ENCODE peak calls at places on chromosomes 6 and 20, in five cellular contexts. Q is SK-N-SH, H is A549, T is HepG2, C is K562. O is an unnamed sample.

GRCh38 chr20:57505991-57506390 is 18.9 kb downstream of the CTCFL start:
- DNase-seq in Q (no peak), H (no peak), T (no peak), C (no peak), O (no peak)

GRCh38 chr6:156977527-156978291 is 200.5 kb downstream of the ARID1B start:
- DNase-seq in Q (no peak), H (no peak), T (no peak), C (no peak), O (no peak)

GRCh38 chr6:152463183-152463582 is 174.0 kb downstream of the SYNE1 start:
- DNase-seq in Q (no peak), H (no peak), T (no peak), C (no peak), O (no peak)

GRCh38 chr20:59331721-59332329 is 31.4 kb downstream of the EDN3 start:
- DNase-seq in Q (no peak), H (no peak), T (no peak), C (no peak), O (no peak)

GRCh38 chr6:62808575-62809293 is 402.5 kb upstream of the FKBP1C start:
- DNase-seq in Q (no peak), H (no peak), T (no peak), C (no peak), O (no peak)

GRCh38 chr6:24205020-24205492 is 79.0 kb downstream of the NRSN1 start:
- DNase-seq in Q (peak; percentile 36), H (peak; percentile 6), T (peak; percentile 59), C (peak; percentile 50), O (no peak)

GRCh38 chr20:4018015-4018748 is 2.8 kb upstream of the RNF24 start:
- DNase-seq in Q (no peak), H (no peak), T (no peak), C (peak; percentile 50), O (no peak)

GRCh38 chr20:58880994-58881752 is 28.7 kb downstream of the GNAS start:
- DNase-seq in Q (no peak), H (no peak), T (no peak), C (peak; percentile 40), O (no peak)

GRCh38 chr6:20367716-20368485 is 33.8 kb upstream of the E2F3 start:
- DNase-seq in Q (no peak), H (no peak), T (no peak), C (peak; percentile 20), O (no peak)

GRCh38 chr20:9969626-9970025 is 65.2 kb upstream of the ANKEF1 start:
- DNase-seq in Q (no peak), H (no peak), T (no peak), C (no peak), O (no peak)

GRCh38 chr20:9971746-9972145 is 63.0 kb upstream of the ANKEF1 start:
- DNase-seq in Q (no peak), H (no peak), T (no peak), C (no peak), O (no peak)

GRCh38 chr20:9963029-9963428 is 71.8 kb upstream of the ANKEF1 start:
- DNase-seq in Q (no peak), H (no peak), T (no peak), C (no peak), O (no peak)

DNA sequence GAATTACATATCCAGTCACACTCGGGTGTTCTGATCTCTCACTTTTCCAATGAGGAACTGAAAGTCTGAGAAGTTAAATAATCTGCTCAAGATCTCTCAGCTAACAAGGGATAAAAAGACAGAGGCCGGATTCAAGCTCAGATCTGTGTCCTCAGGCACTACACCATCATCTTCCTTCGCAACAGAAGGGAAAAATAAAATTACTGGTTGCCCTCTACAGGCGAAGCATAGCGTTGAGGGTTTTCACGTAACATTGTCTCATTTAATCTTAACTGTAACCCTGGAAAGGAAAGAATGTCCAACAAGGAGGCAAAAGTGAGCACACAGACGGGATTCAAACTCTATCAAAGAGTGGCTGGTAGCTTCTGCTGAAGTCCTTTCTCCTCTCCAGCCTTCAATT is 67.8 kb upstream of the ANKEF1 start:
- DNase-seq in Q (peak; percentile 30), H (peak; percentile 36), T (peak; percentile 13), C (peak; percentile 2), O (no peak)
- TF ChIP-seq USF2 in Q (no peak), H (no peak), T (no peak), C (no peak), O (no peak)

DNA sequence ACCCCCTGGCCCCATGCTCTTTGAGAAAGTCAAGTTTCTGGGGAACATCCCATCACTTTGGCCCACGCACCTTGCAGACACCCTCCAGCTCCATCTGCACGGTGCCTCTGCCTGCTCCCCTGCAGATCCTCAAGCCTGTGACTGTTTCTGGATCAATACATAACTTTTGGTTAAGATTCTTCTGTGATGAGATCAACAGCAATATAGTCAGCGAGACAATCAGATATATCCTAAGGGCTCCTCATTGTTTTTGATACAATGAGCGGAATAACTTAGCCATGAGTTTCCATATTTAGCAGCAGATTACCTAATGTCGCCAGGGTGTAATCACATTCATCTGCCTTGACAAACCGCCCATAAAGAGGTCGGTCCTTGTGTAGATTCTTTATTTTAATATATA is 109.3 kb upstream of the MTHFD1L start:
- DNase-seq in Q (no peak), H (no peak), T (no peak), C (no peak), O (no peak)
- TF ChIP-seq MAX in Q (no peak), H (no peak), T (no peak), C (no peak), O (no peak)

DNA sequence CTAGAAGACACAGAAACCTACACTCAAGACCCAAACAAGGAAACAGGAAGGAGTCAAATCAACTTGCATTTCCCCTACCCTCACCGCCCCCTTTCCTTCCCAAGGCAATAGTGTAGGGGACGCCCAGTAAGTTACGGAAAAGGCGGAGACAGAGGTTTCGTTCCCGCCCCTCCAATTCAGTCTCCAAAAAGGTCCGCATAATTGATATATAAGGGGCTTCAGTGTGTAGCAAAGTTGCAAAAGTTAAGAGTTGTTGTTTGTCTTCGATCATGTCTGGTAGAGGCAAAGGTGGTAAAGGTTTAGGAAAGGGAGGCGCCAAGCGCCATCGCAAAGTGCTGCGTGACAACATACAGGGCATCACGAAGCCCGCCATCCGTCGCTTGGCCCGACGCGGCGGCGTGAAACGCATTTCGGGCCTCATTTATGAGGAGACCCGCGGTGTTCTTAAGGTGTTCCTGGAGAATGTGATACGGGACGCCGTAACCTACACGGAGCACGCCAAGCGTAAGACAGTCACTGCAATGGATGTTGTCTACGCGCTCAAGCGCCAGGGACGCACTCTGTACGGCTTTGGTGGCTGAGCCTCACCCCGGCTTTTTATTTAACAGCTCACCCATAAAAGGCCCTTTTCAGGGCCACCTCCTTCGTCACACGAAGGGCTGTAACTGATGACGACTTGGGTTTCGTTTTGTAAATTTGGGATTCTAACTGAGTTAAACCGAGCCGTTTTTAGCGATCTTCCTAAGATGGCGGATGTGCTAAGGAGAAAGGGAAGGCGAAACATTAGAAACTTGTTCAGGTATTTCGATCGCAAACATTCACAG is 124.6 kb upstream of the BTN3A2 start:
- DNase-seq in Q (peak; percentile 59), H (no peak), T (no peak), C (no peak), O (peak; percentile 81)
- TF ChIP-seq USF2 in Q (no peak), H (no peak), T (no peak), C (no peak), O (peak; percentile 22)

DNA sequence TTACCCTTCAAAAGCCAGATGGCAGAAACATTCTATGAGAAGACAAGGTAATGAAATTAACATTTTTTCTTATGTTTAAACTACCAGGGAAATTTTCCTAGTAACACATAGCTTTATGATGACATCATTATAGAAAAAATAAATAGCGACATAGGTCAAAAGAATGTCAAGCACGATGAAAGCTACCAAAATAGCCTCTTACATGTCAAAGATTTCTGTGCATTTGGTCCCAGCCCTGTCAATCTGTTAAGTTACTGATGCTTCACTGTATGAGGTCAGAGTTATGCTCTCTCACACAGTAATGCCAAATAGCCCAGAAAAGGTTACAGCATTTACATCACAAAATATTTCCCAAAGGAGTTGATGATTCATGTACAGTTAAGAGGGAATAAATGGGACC is 199.8 kb upstream of the DEFB112 start:
- DNase-seq in Q (no peak), H (no peak), T (peak; percentile 4), C (no peak), O (no peak)
- TF ChIP-seq MAX in Q (no peak), H (no peak), T (no peak), C (no peak), O (no peak)

GRCh38 chr20:47785321-47785899 is at the start of gene SULF2:
- DNase-seq in Q (peak; percentile 77), H (no peak), T (no peak), C (no peak), O (peak; percentile 55)

GRCh38 chr20:47786763-47787107 is 1.5 kb upstream of the SULF2 start:
- DNase-seq in Q (no peak), H (no peak), T (no peak), C (no peak), O (no peak)

GRCh38 chr20:47784256-47784598 is 1.1 kb downstream of the SULF2 start:
- DNase-seq in Q (no peak), H (no peak), T (no peak), C (no peak), O (no peak)

GRCh38 chr20:47784599-47785320 is 521 bp downstream of the SULF2 start:
- DNase-seq in Q (peak; percentile 67), H (peak; percentile 80), T (peak; percentile 50), C (no peak), O (peak; percentile 44)

DNA sequence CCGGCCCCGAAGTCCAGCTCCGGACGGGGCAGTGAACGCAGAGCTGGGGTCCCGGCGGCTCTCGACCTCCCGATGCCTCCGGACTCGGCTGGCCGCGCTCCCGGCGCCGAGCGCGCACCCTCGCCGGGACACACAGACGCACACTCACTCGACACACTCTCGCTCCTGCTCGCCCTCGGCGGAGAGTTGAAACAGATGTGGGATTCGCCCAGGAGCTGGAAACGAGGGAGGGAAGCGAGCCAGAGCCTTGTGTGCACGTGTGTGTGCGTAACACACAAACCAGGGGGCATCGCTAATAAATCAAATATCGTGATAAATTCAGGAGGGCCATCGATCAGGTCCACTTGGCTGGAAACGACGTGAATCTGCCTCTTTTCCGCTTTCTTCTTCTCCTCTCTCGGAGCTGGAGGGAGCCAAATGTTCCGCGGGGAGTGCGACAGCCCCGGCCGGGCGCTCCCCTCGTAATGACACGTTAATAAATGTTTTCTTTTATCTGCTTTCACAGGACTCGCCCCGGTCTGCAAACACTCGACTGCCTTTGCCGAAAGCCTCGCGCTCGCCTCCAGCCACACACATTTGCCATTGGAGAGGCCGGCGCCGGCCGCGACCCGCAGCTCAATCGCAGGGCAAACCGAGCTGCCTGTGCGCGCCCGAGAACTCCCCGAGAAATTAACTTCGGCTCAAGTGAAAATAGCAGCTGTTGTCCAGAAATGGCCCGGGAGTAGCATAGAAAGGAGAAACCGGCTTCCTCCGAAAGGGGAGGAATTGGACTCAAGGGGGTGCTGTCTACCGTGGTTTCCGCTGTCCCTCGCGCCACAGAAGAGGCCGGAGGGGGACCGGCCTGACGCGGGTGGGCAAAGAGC is 850 bp upstream of the SULF2 start:
- DNase-seq in Q (peak; percentile 86), H (peak; percentile 80), T (peak; percentile 82), C (peak; percentile 35), O (peak; percentile 63)
- TF ChIP-seq USF2 in Q (no peak), H (no peak), T (no peak), C (no peak), O (no peak)

GRCh38 chr20:32613596-32614053 is 28.5 kb upstream of the NOL4L start:
- DNase-seq in Q (no peak), H (no peak), T (no peak), C (no peak), O (no peak)

GRCh38 chr20:32611286-32611685 is 26.2 kb upstream of the NOL4L start:
- DNase-seq in Q (no peak), H (no peak), T (no peak), C (no peak), O (no peak)

GRCh38 chr20:32614303-32614702 is 29.2 kb upstream of the NOL4L start:
- DNase-seq in Q (no peak), H (no peak), T (no peak), C (no peak), O (no peak)

GRCh38 chr20:32612351-32612750 is 27.2 kb upstream of the NOL4L start:
- DNase-seq in Q (no peak), H (no peak), T (no peak), C (no peak), O (no peak)

GRCh38 chr20:32612831-32613595 is 27.9 kb upstream of the NOL4L start:
- DNase-seq in Q (no peak), H (no peak), T (no peak), C (no peak), O (no peak)
- TF ChIP-seq MAX in Q (no peak), H (no peak), T (no peak), C (no peak), O (no peak)